ENCODE peak calls at places on chromosomes 3 and 15, in nine cellular contexts. B is substantia nigra; T is NCI-H1092 treated with DMSO at 0.1 percent for 48 hours; C is amniotic stem cell; V is activated CD4-positive, alpha-beta T cell treated with anti-CD3 and anti-CD28 coated beads, Interleukin-2, amount 50 U/mL, for 4 hours; R is RKO; X is H54; Y is A549; A is activated T-cell treated with anti-CD3 and anti-CD28 coated beads for 4 hours. M is an unnamed sample.

GRCh38 chr3:148389916-148390315 is 307.8 kb upstream of the AGTR1 start:
- DNase-seq in B (no peak), R (no peak), T (no peak), V (no peak), Y (no peak), X (no peak), C (no peak), A (no peak), M (no peak)

GRCh38 chr3:122928396-122929187 is 99.0 kb downstream of the SEMA5B start:
- DNase-seq in Y (no peak), B (no peak), T (no peak), C (no peak), X (no peak), A (no peak), R (no peak), V (no peak), M (no peak)

GRCh38 chr3:132549890-132550578 is 47.0 kb upstream of the ACKR4 start:
- DNase-seq in V (no peak), Y (no peak), C (peak), T (no peak), B (no peak), X (peak), R (peak), A (no peak), M (no peak)

GRCh38 chr15:40906101-40906946 is 12.1 kb downstream of the VPS18 start:
- DNase-seq in B (peak), A (peak), T (peak), R (peak), X (peak), V (peak), Y (no peak), C (peak), M (peak)

GRCh38 chr15:60591491-60592385 is 112.8 kb upstream of the ICE2 start:
- DNase-seq in T (no peak), Y (peak), V (no peak), A (no peak), X (peak), C (no peak), R (peak), B (peak), M (no peak)

GRCh38 chr3:177150970-177151627 is 46.2 kb downstream of the TBL1XR1 start:
- DNase-seq in R (peak), Y (no peak), A (no peak), B (no peak), C (peak), X (peak), T (peak), V (no peak), M (peak)

GRCh38 chr3:196694202-196694638 is 17.8 kb downstream of the CEP19 start:
- DNase-seq in Y (peak), A (peak), B (no peak), X (peak), T (no peak), R (peak), C (no peak), V (peak), M (no peak)

GRCh38 chr15:42371125-42371524 is 11.8 kb downstream of the CAPN3 start:
- DNase-seq in X (no peak), V (no peak), B (no peak), A (no peak), Y (no peak), T (no peak), R (peak), C (no peak), M (no peak)

GRCh38 chr3:32147935-32148334 is 41.5 kb downstream of the GPD1L start:
- DNase-seq in X (no peak), C (no peak), Y (no peak), T (no peak), V (no peak), B (no peak), A (no peak), R (no peak), M (no peak)

GRCh38 chr15:99954361-99955180 is 221.3 kb upstream of the LYSMD4 start:
- DNase-seq in B (no peak), A (no peak), X (no peak), V (no peak), T (no peak), C (no peak), Y (no peak), R (no peak), M (no peak)

GRCh38 chr15:38069506-38069905 is 135.1 kb downstream of the TMCO5A start:
- DNase-seq in B (no peak), X (peak), T (no peak), Y (peak), C (peak), R (peak), V (no peak), A (no peak), M (no peak)

GRCh38 chr3:162141232-162141631 is 644.6 kb downstream of the OTOL1 start:
- DNase-seq in T (no peak), X (no peak), B (no peak), C (no peak), A (no peak), V (no peak), R (peak), Y (no peak), M (no peak)

GRCh38 chr3:48434591-48435222 is 4.8 kb upstream of the PLXNB1 start:
- DNase-seq in X (no peak), A (no peak), C (no peak), R (no peak), V (no peak), B (no peak), Y (no peak), T (no peak), M (no peak)

GRCh38 chr3:132029182-132029902 is 5.5 kb downstream of the CPNE4 start:
- DNase-seq in T (peak), C (peak), B (peak), X (peak), Y (peak), R (peak), A (peak), V (peak), M (peak)

GRCh38 chr3:57637391-57637790 is 40.2 kb upstream of the ARF4 start:
- DNase-seq in V (no peak), R (no peak), X (no peak), B (no peak), T (no peak), Y (no peak), A (no peak), C (no peak), M (no peak)

GRCh38 chr3:104629038-104629437 is 737.7 kb upstream of the ALCAM start:
- DNase-seq in C (peak), B (no peak), R (peak), A (no peak), X (peak), V (no peak), T (no peak), Y (no peak), M (no peak)

GRCh38 chr3:129984124-129984523 is 9.6 kb downstream of the TRH start:
- DNase-seq in T (no peak), B (no peak), A (no peak), Y (no peak), C (no peak), X (no peak), V (no peak), R (peak), M (no peak)

GRCh38 chr3:119352235-119352634 is 58.1 kb downstream of the ARHGAP31 start:
- DNase-seq in B (no peak), A (peak), Y (no peak), T (no peak), V (peak), X (no peak), C (no peak), R (no peak), M (no peak)

GRCh38 chr15:80997692-80998091 is 3.0 kb upstream of the TLNRD1 start:
- DNase-seq in V (no peak), Y (no peak), A (no peak), C (no peak), T (no peak), X (no peak), R (no peak), B (no peak), M (no peak)

GRCh38 chr3:155236473-155236872 is 57.0 kb downstream of the STRIT1 start:
- DNase-seq in V (no peak), C (no peak), T (no peak), B (no peak), Y (no peak), X (no peak), R (no peak), A (no peak), M (no peak)

GRCh38 chr15:91471410-91471993 is 371.4 kb downstream of the SV2B start:
- DNase-seq in T (no peak), Y (no peak), X (peak), V (no peak), R (no peak), B (no peak), C (no peak), A (no peak), M (no peak)

GRCh38 chr3:51401639-51402166 is 10.6 kb downstream of the RBM15B start:
- DNase-seq in A (no peak), Y (no peak), X (no peak), B (no peak), V (no peak), R (no peak), T (no peak), C (no peak), M (no peak)

GRCh38 chr3:140296796-140297352 is 361.9 kb downstream of the CLSTN2 start:
- DNase-seq in T (no peak), X (no peak), B (no peak), R (no peak), Y (no peak), V (no peak), A (no peak), C (peak), M (peak)

GRCh38 chr15:63502843-63503738 is 1.3 kb upstream of the USP3 start:
- DNase-seq in V (peak), C (no peak), B (peak), T (no peak), R (peak), A (peak), Y (peak), X (peak), M (no peak)

GRCh38 chr15:62107561-62108110 is 40.9 kb downstream of the C2CD4A start:
- DNase-seq in R (no peak), B (no peak), X (no peak), C (no peak), T (no peak), V (no peak), Y (no peak), A (no peak), M (no peak)

GRCh38 chr15:98904466-98905048 is 103.0 kb downstream of the PGPEP1L start:
- DNase-seq in B (no peak), R (peak), X (no peak), T (no peak), V (no peak), A (no peak), C (no peak), Y (peak), M (no peak)

GRCh38 chr15:42736793-42737528 is at the start of gene CDAN1:
- DNase-seq in T (peak), B (peak), X (peak), Y (peak), V (peak), R (peak), A (peak), C (peak), M (peak)

GRCh38 chr3:76083992-76084391 is 298.6 kb upstream of the ZNF717 start:
- DNase-seq in V (no peak), T (no peak), B (no peak), R (no peak), A (no peak), C (no peak), X (no peak), Y (no peak), M (no peak)